ENCODE peak calls at places on chromosomes 6 and 20, in eight cellular contexts. One of them, this sample, is unnamed.

GRCh38 chr6:117007659-117008058 is 130.6 kb downstream of the RFX6 start:
- DNase-seq in NCI-H1436 treated with DMSO at 0.1 percent for 48 hours: no peak
- DNase-seq in mammary epithelial cell: no peak
- DNase-seq in HTR-8/SVneo: no peak
- DNase-seq in CD8-positive, alpha-beta T cell: no peak
- DNase-seq in NCI-H1417: no peak
- DNase-seq in right atrium auricular region: no peak
- DNase-seq in ascending aorta: no peak
- DNase-seq in this sample: no peak

GRCh38 chr6:153108320-153108719 is 22.8 kb downstream of the RGS17 start:
- DNase-seq in mammary epithelial cell: no peak
- DNase-seq in right atrium auricular region: no peak
- DNase-seq in ascending aorta: no peak
- DNase-seq in NCI-H1436 treated with DMSO at 0.1 percent for 48 hours: no peak
- DNase-seq in HTR-8/SVneo: no peak
- DNase-seq in NCI-H1417: no peak
- DNase-seq in CD8-positive, alpha-beta T cell: no peak
- DNase-seq in this sample: no peak

GRCh38 chr6:112013051-112013450 is 40.9 kb upstream of the CCN6 start:
- DNase-seq in NCI-H1417: no peak
- DNase-seq in ascending aorta: no peak
- DNase-seq in right atrium auricular region: no peak
- DNase-seq in HTR-8/SVneo: no peak
- DNase-seq in mammary epithelial cell: no peak
- DNase-seq in NCI-H1436 treated with DMSO at 0.1 percent for 48 hours: no peak
- DNase-seq in CD8-positive, alpha-beta T cell: no peak
- DNase-seq in this sample: no peak

GRCh38 chr20:45945678-45946148 is 11.2 kb downstream of the PCIF1 start:
- DNase-seq in ascending aorta: no peak
- DNase-seq in NCI-H1417: no peak
- DNase-seq in right atrium auricular region: no peak
- DNase-seq in NCI-H1436 treated with DMSO at 0.1 percent for 48 hours: no peak
- DNase-seq in CD8-positive, alpha-beta T cell: no peak
- DNase-seq in HTR-8/SVneo: no peak
- DNase-seq in mammary epithelial cell: no peak
- DNase-seq in this sample: no peak

GRCh38 chr6:90753820-90754604 is 167.1 kb upstream of the MAP3K7 start:
- DNase-seq in HTR-8/SVneo: no peak
- DNase-seq in mammary epithelial cell: no peak
- DNase-seq in right atrium auricular region: no peak
- DNase-seq in ascending aorta: no peak
- DNase-seq in CD8-positive, alpha-beta T cell: no peak
- DNase-seq in NCI-H1417: no peak
- DNase-seq in NCI-H1436 treated with DMSO at 0.1 percent for 48 hours: no peak
- DNase-seq in this sample: no peak

GRCh38 chr6:165081944-165082532 is 227.4 kb downstream of the C6orf118 start:
- DNase-seq in NCI-H1417: no peak
- DNase-seq in right atrium auricular region: no peak
- DNase-seq in mammary epithelial cell: no peak
- DNase-seq in HTR-8/SVneo: no peak
- DNase-seq in CD8-positive, alpha-beta T cell: no peak
- DNase-seq in ascending aorta: no peak
- DNase-seq in NCI-H1436 treated with DMSO at 0.1 percent for 48 hours: no peak
- DNase-seq in this sample: no peak

GRCh38 chr20:63626424-63627128 is at the start of gene GMEB2:
- DNase-seq in ascending aorta: peak
- DNase-seq in right atrium auricular region: no peak
- DNase-seq in NCI-H1417: peak
- DNase-seq in NCI-H1436 treated with DMSO at 0.1 percent for 48 hours: no peak
- DNase-seq in mammary epithelial cell: no peak
- DNase-seq in HTR-8/SVneo: peak
- DNase-seq in CD8-positive, alpha-beta T cell: no peak
- DNase-seq in this sample: no peak

GRCh38 chr20:19885981-19886665 is 128.1 kb downstream of the RIN2 start:
- DNase-seq in mammary epithelial cell: peak
- DNase-seq in NCI-H1436 treated with DMSO at 0.1 percent for 48 hours: no peak
- DNase-seq in right atrium auricular region: peak
- DNase-seq in NCI-H1417: no peak
- DNase-seq in CD8-positive, alpha-beta T cell: no peak
- DNase-seq in HTR-8/SVneo: no peak
- DNase-seq in ascending aorta: peak
- DNase-seq in this sample: no peak

GRCh38 chr20:4916991-4917881 is 84.1 kb downstream of the SLC23A2 start:
- DNase-seq in NCI-H1436 treated with DMSO at 0.1 percent for 48 hours: no peak
- DNase-seq in mammary epithelial cell: peak
- DNase-seq in CD8-positive, alpha-beta T cell: no peak
- DNase-seq in NCI-H1417: no peak
- DNase-seq in HTR-8/SVneo: no peak
- DNase-seq in right atrium auricular region: no peak
- DNase-seq in ascending aorta: no peak
- DNase-seq in this sample: no peak

GRCh38 chr6:113529191-113529590 is 328.0 kb upstream of the MARCKS start:
- DNase-seq in CD8-positive, alpha-beta T cell: no peak
- DNase-seq in NCI-H1436 treated with DMSO at 0.1 percent for 48 hours: no peak
- DNase-seq in right atrium auricular region: no peak
- DNase-seq in ascending aorta: no peak
- DNase-seq in NCI-H1417: no peak
- DNase-seq in HTR-8/SVneo: no peak
- DNase-seq in mammary epithelial cell: peak
- DNase-seq in this sample: no peak

GRCh38 chr6:129031051-129031599 is 148.2 kb downstream of the LAMA2 start:
- DNase-seq in NCI-H1417: no peak
- DNase-seq in right atrium auricular region: no peak
- DNase-seq in CD8-positive, alpha-beta T cell: no peak
- DNase-seq in NCI-H1436 treated with DMSO at 0.1 percent for 48 hours: no peak
- DNase-seq in HTR-8/SVneo: peak
- DNase-seq in mammary epithelial cell: peak
- DNase-seq in ascending aorta: no peak
- DNase-seq in this sample: no peak

GRCh38 chr6:16982827-16983226 is 119.0 kb upstream of the STMND1 start:
- DNase-seq in CD8-positive, alpha-beta T cell: no peak
- DNase-seq in NCI-H1436 treated with DMSO at 0.1 percent for 48 hours: no peak
- DNase-seq in NCI-H1417: no peak
- DNase-seq in right atrium auricular region: no peak
- DNase-seq in HTR-8/SVneo: no peak
- DNase-seq in ascending aorta: no peak
- DNase-seq in mammary epithelial cell: peak
- DNase-seq in this sample: no peak

GRCh38 chr6:143233563-143234285 is 173.0 kb downstream of the AIG1 start:
- DNase-seq in ascending aorta: no peak
- DNase-seq in CD8-positive, alpha-beta T cell: no peak
- DNase-seq in mammary epithelial cell: no peak
- DNase-seq in NCI-H1417: no peak
- DNase-seq in NCI-H1436 treated with DMSO at 0.1 percent for 48 hours: no peak
- DNase-seq in HTR-8/SVneo: no peak
- DNase-seq in right atrium auricular region: no peak
- DNase-seq in this sample: no peak

GRCh38 chr6:170074435-170074834 is 216.4 kb downstream of the DLL1 start:
- DNase-seq in HTR-8/SVneo: no peak
- DNase-seq in ascending aorta: no peak
- DNase-seq in mammary epithelial cell: no peak
- DNase-seq in right atrium auricular region: no peak
- DNase-seq in NCI-H1436 treated with DMSO at 0.1 percent for 48 hours: no peak
- DNase-seq in NCI-H1417: no peak
- DNase-seq in CD8-positive, alpha-beta T cell: no peak
- DNase-seq in this sample: no peak

GRCh38 chr6:34243901-34244884 is 4.6 kb downstream of the SMIM29 start:
- DNase-seq in NCI-H1417: no peak
- DNase-seq in mammary epithelial cell: peak
- DNase-seq in CD8-positive, alpha-beta T cell: no peak
- DNase-seq in right atrium auricular region: peak
- DNase-seq in NCI-H1436 treated with DMSO at 0.1 percent for 48 hours: no peak
- DNase-seq in HTR-8/SVneo: peak
- DNase-seq in ascending aorta: peak
- DNase-seq in this sample: no peak